ENCODE peak calls at places on chromosome X, in eight cellular contexts. D is WTC11; J is kidney epithelial cell; O is tibial artery; Y is testis; S is CD8-positive, alpha-beta T cell; L is mesothelial cell of epicardium; T is epithelial cell of esophagus. N is an unnamed sample.

GRCh38 chrX:132369650-132370049 is 119.2 kb downstream of the MBNL3 start:
- DNase-seq in D (no peak), J (no peak), O (no peak), Y (no peak), S (no peak), L (no peak), T (no peak), N (no peak)

GRCh38 chrX:151488677-151489076 is 74.8 kb upstream of the PASD1 start:
- DNase-seq in D (peak; percentile 11), J (no peak), O (no peak), Y (no peak), S (peak; percentile 0), L (no peak), T (peak; percentile 7), N (no peak)

GRCh38 chrX:130770615-130771014 is 132.4 kb downstream of the ENOX2 start:
- DNase-seq in D (no peak), J (peak; percentile 19), O (no peak), Y (no peak), S (no peak), L (no peak), T (peak; percentile 80), N (no peak)

GRCh38 chrX:119036369-119037029 is 36.3 kb upstream of the CT47C1 start:
- DNase-seq in D (no peak), J (no peak), O (no peak), Y (no peak), S (no peak), L (no peak), T (peak; percentile 14), N (no peak)

GRCh38 chrX:44011505-44011904 is 38.3 kb upstream of the NDP start:
- DNase-seq in D (no peak), J (no peak), O (no peak), Y (no peak), S (no peak), L (no peak), T (no peak), N (no peak)

GRCh38 chrX:32150141-32150540 is 1061.2 kb downstream of the DMD start:
- DNase-seq in D (no peak), J (no peak), O (no peak), Y (no peak), S (no peak), L (no peak), T (no peak), N (no peak)

GRCh38 chrX:56281789-56282188 is 49.6 kb downstream of the KLF8 start:
- DNase-seq in D (no peak), J (no peak), O (no peak), Y (no peak), S (no peak), L (no peak), T (peak; percentile 29), N (no peak)

GRCh38 chrX:8731579-8732395 is at the start of gene ANOS1:
- DNase-seq in D (peak; percentile 78), J (no peak), O (no peak), Y (peak; percentile 83), S (no peak), L (no peak), T (peak; percentile 43), N (peak; percentile 80)

GRCh38 chrX:3526749-3527148 is 180.3 kb upstream of the MXRA5 start:
- DNase-seq in D (no peak), J (no peak), O (no peak), Y (no peak), S (no peak), L (no peak), T (no peak), N (no peak)

GRCh38 chrX:70030242-70030823 is 19.4 kb downstream of the AWAT2 start:
- DNase-seq in D (peak; percentile 49), J (no peak), O (no peak), Y (peak; percentile 21), S (no peak), L (no peak), T (peak; percentile 61), N (peak; percentile 58)

GRCh38 chrX:66674506-66674905 is 35.6 kb upstream of the EDA2R start:
- DNase-seq in D (no peak), J (no peak), O (no peak), Y (no peak), S (no peak), L (no peak), T (no peak), N (no peak)

GRCh38 chrX:47579537-47579936 is 2.7 kb upstream of the TIMP1 start:
- DNase-seq in D (no peak), J (no peak), O (no peak), Y (no peak), S (no peak), L (no peak), T (peak; percentile 85), N (no peak)

GRCh38 chrX:139877710-139878414 is 55.0 kb downstream of the ATP11C start:
- DNase-seq in D (no peak), J (no peak), O (no peak), Y (no peak), S (no peak), L (no peak), T (no peak), N (no peak)

GRCh38 chrX:2635366-2635765 is 55.7 kb upstream of the CD99 start:
- DNase-seq in D (no peak), J (no peak), O (no peak), Y (no peak), S (no peak), L (no peak), T (no peak), N (no peak)

GRCh38 chrX:132961511-132961910 is 3.1 kb upstream of the HS6ST2 start:
- DNase-seq in D (no peak), J (no peak), O (no peak), Y (no peak), S (no peak), L (no peak), T (peak; percentile 21), N (no peak)

GRCh38 chrX:12370444-12371089 is 232.3 kb downstream of the FRMPD4 start:
- DNase-seq in D (no peak), J (no peak), O (no peak), Y (peak; percentile 57), S (no peak), L (no peak), T (no peak), N (no peak)

GRCh38 chrX:154383359-154384283 is 4.5 kb downstream of the EMD start:
- DNase-seq in D (no peak), J (no peak), O (no peak), Y (no peak), S (no peak), L (no peak), T (no peak), N (no peak)

GRCh38 chrX:103397707-103398106 is 21.4 kb downstream of the BEX3 start:
- DNase-seq in D (no peak), J (no peak), O (no peak), Y (no peak), S (no peak), L (no peak), T (no peak), N (no peak)

GRCh38 chrX:84873176-84873575 is 130.5 kb upstream of the APOOL start:
- DNase-seq in D (no peak), J (no peak), O (no peak), Y (no peak), S (no peak), L (no peak), T (no peak), N (no peak)

GRCh38 chrX:110397353-110397752 is 38.7 kb downstream of the RTL9 start:
- DNase-seq in D (no peak), J (no peak), O (no peak), Y (no peak), S (no peak), L (no peak), T (peak; percentile 39), N (no peak)

GRCh38 chrX:15511563-15511962 is 11.0 kb downstream of the BMX start:
- DNase-seq in D (no peak), J (no peak), O (no peak), Y (no peak), S (no peak), L (no peak), T (no peak), N (no peak)

GRCh38 chrX:123732679-123733363 is at the start of gene THOC2:
- DNase-seq in D (peak; percentile 52), J (peak; percentile 41), O (peak; percentile 88), Y (peak; percentile 89), S (peak; percentile 62), L (peak; percentile 40), T (peak; percentile 82), N (peak; percentile 67)
- TF ChIP-seq CTCF in D (no peak), J (peak; percentile 38), O (peak; percentile 44), Y (peak; percentile 23), S (no peak), L (no peak), T (peak; percentile 40), N (peak; percentile 49)

GRCh38 chrX:150324919-150325318 is 38.2 kb upstream of the MAMLD1 start:
- DNase-seq in D (no peak), J (no peak), O (no peak), Y (no peak), S (no peak), L (no peak), T (no peak), N (no peak)
- TF ChIP-seq CTCF in D (no peak), J (no peak), O (no peak), Y (no peak), S (no peak), L (no peak), T (no peak), N (no peak)

GRCh38 chrX:16822723-16823122 is 36.5 kb downstream of the TXLNG start:
- DNase-seq in D (no peak), J (no peak), O (no peak), Y (no peak), S (no peak), L (no peak), T (peak; percentile 56), N (no peak)

GRCh38 chrX:16827225-16827624 is 41.0 kb downstream of the TXLNG start:
- DNase-seq in D (no peak), J (no peak), O (no peak), Y (no peak), S (no peak), L (no peak), T (peak; percentile 70), N (no peak)

GRCh38 chrX:16825306-16826035 is 39.2 kb downstream of the TXLNG start:
- DNase-seq in D (no peak), J (no peak), O (no peak), Y (no peak), S (no peak), L (no peak), T (peak; percentile 76), N (no peak)

GRCh38 chrX:16828126-16828908 is 41.8 kb downstream of the RBBP7 start:
- DNase-seq in D (no peak), J (no peak), O (peak; percentile 50), Y (no peak), S (no peak), L (no peak), T (peak; percentile 60), N (no peak)

GRCh38 chrX:16826207-16826606 is 39.9 kb downstream of the TXLNG start:
- DNase-seq in D (no peak), J (no peak), O (no peak), Y (no peak), S (no peak), L (no peak), T (peak; percentile 48), N (no peak)
- TF ChIP-seq CTCF in D (no peak), J (peak; percentile 40), O (peak; percentile 42), Y (peak; percentile 26), S (peak; percentile 31), L (peak; percentile 57), T (peak; percentile 36), N (peak; percentile 80)

DNA sequence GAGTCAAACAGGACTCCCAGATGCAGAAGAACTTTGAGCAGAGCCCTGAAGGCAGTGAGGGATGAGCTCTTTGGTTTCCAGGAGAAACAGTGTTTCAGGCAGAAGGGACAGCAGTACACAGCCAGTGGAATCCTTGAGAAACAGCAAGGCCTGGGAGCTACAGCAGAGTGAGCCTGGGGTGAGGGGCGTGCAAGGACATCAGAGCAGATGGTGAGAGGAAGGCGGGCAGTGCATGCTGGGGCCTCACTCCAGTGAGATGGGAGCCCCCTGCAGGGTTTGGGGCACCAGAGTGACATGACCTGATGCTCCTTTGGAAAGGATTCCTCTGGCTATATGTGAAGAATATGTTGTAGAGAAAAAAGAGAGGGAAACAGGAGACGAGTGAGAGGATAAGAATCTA is 98.1 kb upstream of the EGFL6 start:
- DNase-seq in D (peak; percentile 11), J (no peak), O (no peak), Y (no peak), S (no peak), L (no peak), T (no peak), N (no peak)
- TF ChIP-seq CTCF in D (no peak), J (no peak), O (no peak), Y (no peak), S (no peak), L (no peak), T (no peak), N (no peak)

N was measured in neural crest cell.